ENCODE peak calls at places on chromosomes 13 and 19, in nine cellular contexts. One of them, this sample, is unnamed.
A peak's percentile ranks its signal among the peaks of the same experiment; 100 is the strongest.

GRCh38 chr19:40281381-40282208 is 3.5 kb downstream of the AKT2 start:
- DNase-seq in NCI-H2081 treated with DMSO at 0.1 percent for 48 hours: no peak
- DNase-seq in epithelial cell of proximal tubule: no peak
- DNase-seq in stimulated activated CD4-positive, alpha-beta T cell treated with anti-CD3 and anti-CD28 coated beads, Interleukin-4, amount 100 ng/mL, for 48 hours: no peak
- DNase-seq in testis: no peak
- DNase-seq in HT1080: no peak
- DNase-seq in hypothalamus: no peak
- DNase-seq in NCI-H187: no peak
- DNase-seq in GM04503: no peak
- DNase-seq in this sample: no peak

GRCh38 chr19:51809787-51810186 is 14.8 kb downstream of the FPR3 start:
- DNase-seq in NCI-H2081 treated with DMSO at 0.1 percent for 48 hours: no peak
- DNase-seq in epithelial cell of proximal tubule: no peak
- DNase-seq in stimulated activated CD4-positive, alpha-beta T cell treated with anti-CD3 and anti-CD28 coated beads, Interleukin-4, amount 100 ng/mL, for 48 hours: no peak
- DNase-seq in testis: peak; percentile 47
- DNase-seq in HT1080: no peak
- DNase-seq in hypothalamus: no peak
- DNase-seq in NCI-H187: no peak
- DNase-seq in GM04503: no peak
- DNase-seq in this sample: no peak

GRCh38 chr13:22235285-22235949 is 564.5 kb downstream of the FGF9 start:
- DNase-seq in NCI-H2081 treated with DMSO at 0.1 percent for 48 hours: no peak
- DNase-seq in epithelial cell of proximal tubule: no peak
- DNase-seq in stimulated activated CD4-positive, alpha-beta T cell treated with anti-CD3 and anti-CD28 coated beads, Interleukin-4, amount 100 ng/mL, for 48 hours: no peak
- DNase-seq in testis: no peak
- DNase-seq in HT1080: no peak
- DNase-seq in hypothalamus: no peak
- DNase-seq in NCI-H187: no peak
- DNase-seq in GM04503: no peak
- DNase-seq in this sample: no peak

GRCh38 chr13:35283856-35284255 is 192.6 kb downstream of the MAB21L1 start:
- DNase-seq in NCI-H2081 treated with DMSO at 0.1 percent for 48 hours: peak; percentile 37
- DNase-seq in epithelial cell of proximal tubule: no peak
- DNase-seq in stimulated activated CD4-positive, alpha-beta T cell treated with anti-CD3 and anti-CD28 coated beads, Interleukin-4, amount 100 ng/mL, for 48 hours: no peak
- DNase-seq in testis: no peak
- DNase-seq in HT1080: peak; percentile 19
- DNase-seq in hypothalamus: no peak
- DNase-seq in NCI-H187: no peak
- DNase-seq in GM04503: no peak
- DNase-seq in this sample: no peak

GRCh38 chr19:39428309-39429112 is 7.2 kb downstream of the RPS16 start:
- DNase-seq in NCI-H2081 treated with DMSO at 0.1 percent for 48 hours: no peak
- DNase-seq in epithelial cell of proximal tubule: no peak
- DNase-seq in stimulated activated CD4-positive, alpha-beta T cell treated with anti-CD3 and anti-CD28 coated beads, Interleukin-4, amount 100 ng/mL, for 48 hours: no peak
- DNase-seq in testis: peak; percentile 80
- DNase-seq in HT1080: no peak
- DNase-seq in hypothalamus: no peak
- DNase-seq in NCI-H187: no peak
- DNase-seq in GM04503: no peak
- DNase-seq in this sample: no peak

GRCh38 chr13:35693142-35693784 is 216.8 kb upstream of the MAB21L1 start:
- DNase-seq in NCI-H2081 treated with DMSO at 0.1 percent for 48 hours: no peak
- DNase-seq in epithelial cell of proximal tubule: no peak
- DNase-seq in stimulated activated CD4-positive, alpha-beta T cell treated with anti-CD3 and anti-CD28 coated beads, Interleukin-4, amount 100 ng/mL, for 48 hours: no peak
- DNase-seq in testis: no peak
- DNase-seq in HT1080: no peak
- DNase-seq in hypothalamus: no peak
- DNase-seq in NCI-H187: no peak
- DNase-seq in GM04503: no peak
- DNase-seq in this sample: no peak

GRCh38 chr13:94169783-94170513 is 309.5 kb downstream of the DCT start:
- DNase-seq in NCI-H2081 treated with DMSO at 0.1 percent for 48 hours: no peak
- DNase-seq in epithelial cell of proximal tubule: no peak
- DNase-seq in stimulated activated CD4-positive, alpha-beta T cell treated with anti-CD3 and anti-CD28 coated beads, Interleukin-4, amount 100 ng/mL, for 48 hours: no peak
- DNase-seq in testis: no peak
- DNase-seq in HT1080: no peak
- DNase-seq in hypothalamus: no peak
- DNase-seq in NCI-H187: no peak
- DNase-seq in GM04503: no peak
- DNase-seq in this sample: no peak

GRCh38 chr19:17073869-17074627 is 1.2 kb downstream of the HAUS8 start:
- DNase-seq in NCI-H2081 treated with DMSO at 0.1 percent for 48 hours: peak; percentile 36
- DNase-seq in epithelial cell of proximal tubule: no peak
- DNase-seq in stimulated activated CD4-positive, alpha-beta T cell treated with anti-CD3 and anti-CD28 coated beads, Interleukin-4, amount 100 ng/mL, for 48 hours: no peak
- DNase-seq in testis: no peak
- DNase-seq in HT1080: no peak
- DNase-seq in hypothalamus: no peak
- DNase-seq in NCI-H187: no peak
- DNase-seq in GM04503: no peak
- DNase-seq in this sample: no peak

GRCh38 chr13:100541882-100542545 is 46.6 kb downstream of the GGACT start:
- DNase-seq in NCI-H2081 treated with DMSO at 0.1 percent for 48 hours: no peak
- DNase-seq in epithelial cell of proximal tubule: no peak
- DNase-seq in stimulated activated CD4-positive, alpha-beta T cell treated with anti-CD3 and anti-CD28 coated beads, Interleukin-4, amount 100 ng/mL, for 48 hours: no peak
- DNase-seq in testis: no peak
- DNase-seq in HT1080: no peak
- DNase-seq in hypothalamus: no peak
- DNase-seq in NCI-H187: no peak
- DNase-seq in GM04503: no peak
- DNase-seq in this sample: no peak

GRCh38 chr13:112751617-112752016 is 61.8 kb downstream of the ATP11A start:
- DNase-seq in NCI-H2081 treated with DMSO at 0.1 percent for 48 hours: no peak
- DNase-seq in epithelial cell of proximal tubule: no peak
- DNase-seq in stimulated activated CD4-positive, alpha-beta T cell treated with anti-CD3 and anti-CD28 coated beads, Interleukin-4, amount 100 ng/mL, for 48 hours: no peak
- DNase-seq in testis: no peak
- DNase-seq in HT1080: no peak
- DNase-seq in hypothalamus: no peak
- DNase-seq in NCI-H187: no peak
- DNase-seq in GM04503: no peak
- DNase-seq in this sample: no peak

GRCh38 chr13:96728463-96728862 is 265.8 kb downstream of the OXGR1 start:
- DNase-seq in NCI-H2081 treated with DMSO at 0.1 percent for 48 hours: no peak
- DNase-seq in epithelial cell of proximal tubule: no peak
- DNase-seq in stimulated activated CD4-positive, alpha-beta T cell treated with anti-CD3 and anti-CD28 coated beads, Interleukin-4, amount 100 ng/mL, for 48 hours: no peak
- DNase-seq in testis: no peak
- DNase-seq in HT1080: no peak
- DNase-seq in hypothalamus: no peak
- DNase-seq in NCI-H187: no peak
- DNase-seq in GM04503: no peak
- DNase-seq in this sample: no peak

GRCh38 chr13:51731759-51732158 is 72.2 kb downstream of the DHRS12 start:
- DNase-seq in NCI-H2081 treated with DMSO at 0.1 percent for 48 hours: no peak
- DNase-seq in epithelial cell of proximal tubule: no peak
- DNase-seq in stimulated activated CD4-positive, alpha-beta T cell treated with anti-CD3 and anti-CD28 coated beads, Interleukin-4, amount 100 ng/mL, for 48 hours: no peak
- DNase-seq in testis: no peak
- DNase-seq in HT1080: no peak
- DNase-seq in hypothalamus: no peak
- DNase-seq in NCI-H187: no peak
- DNase-seq in GM04503: peak; percentile 43
- DNase-seq in this sample: no peak

GRCh38 chr19:28456708-28457320 is 756.1 kb downstream of the UQCRFS1 start:
- DNase-seq in NCI-H2081 treated with DMSO at 0.1 percent for 48 hours: no peak
- DNase-seq in epithelial cell of proximal tubule: no peak
- DNase-seq in stimulated activated CD4-positive, alpha-beta T cell treated with anti-CD3 and anti-CD28 coated beads, Interleukin-4, amount 100 ng/mL, for 48 hours: no peak
- DNase-seq in testis: no peak
- DNase-seq in HT1080: no peak
- DNase-seq in hypothalamus: no peak
- DNase-seq in NCI-H187: no peak
- DNase-seq in GM04503: no peak
- DNase-seq in this sample: no peak

GRCh38 chr13:46860734-46861133 is 36.1 kb downstream of the HTR2A start:
- DNase-seq in NCI-H2081 treated with DMSO at 0.1 percent for 48 hours: no peak
- DNase-seq in epithelial cell of proximal tubule: no peak
- DNase-seq in stimulated activated CD4-positive, alpha-beta T cell treated with anti-CD3 and anti-CD28 coated beads, Interleukin-4, amount 100 ng/mL, for 48 hours: no peak
- DNase-seq in testis: no peak
- DNase-seq in HT1080: no peak
- DNase-seq in hypothalamus: no peak
- DNase-seq in NCI-H187: no peak
- DNase-seq in GM04503: no peak
- DNase-seq in this sample: no peak

GRCh38 chr19:14835011-14835410 is at the start of the genes OR7A5 and OR7C1:
- DNase-seq in NCI-H2081 treated with DMSO at 0.1 percent for 48 hours: no peak
- DNase-seq in epithelial cell of proximal tubule: no peak
- DNase-seq in stimulated activated CD4-positive, alpha-beta T cell treated with anti-CD3 and anti-CD28 coated beads, Interleukin-4, amount 100 ng/mL, for 48 hours: no peak
- DNase-seq in testis: no peak
- DNase-seq in HT1080: no peak
- DNase-seq in hypothalamus: no peak
- DNase-seq in NCI-H187: no peak
- DNase-seq in GM04503: no peak
- DNase-seq in this sample: no peak

GRCh38 chr13:113452942-113453901 is at the start of gene ADPRHL1:
- DNase-seq in NCI-H2081 treated with DMSO at 0.1 percent for 48 hours: no peak
- DNase-seq in epithelial cell of proximal tubule: no peak
- DNase-seq in stimulated activated CD4-positive, alpha-beta T cell treated with anti-CD3 and anti-CD28 coated beads, Interleukin-4, amount 100 ng/mL, for 48 hours: no peak
- DNase-seq in testis: peak; percentile 32
- DNase-seq in HT1080: no peak
- DNase-seq in hypothalamus: no peak
- DNase-seq in NCI-H187: peak; percentile 74
- DNase-seq in GM04503: no peak
- DNase-seq in this sample: no peak